ENCODE peak calls at places on chromosomes 4 and X, in four cellular contexts. O is right atrium auricular region, V is tibial artery, Z is pancreas. T is an unnamed sample.

GRCh38 chrX:65035451-65035779 is 59.2 kb upstream of the ZC4H2 start:
- DNase-seq in V (peak), O (no peak), Z (peak), T (no peak)

GRCh38 chrX:72330131-72330530 is 24.4 kb upstream of the CITED1 start:
- DNase-seq in O (no peak), V (no peak), Z (no peak), T (no peak)

GRCh38 chrX:122303761-122304160 is 880.3 kb upstream of the GRIA3 start:
- DNase-seq in O (no peak), V (no peak), Z (no peak), T (no peak)

GRCh38 chr4:110138546-110138945 is 59.9 kb downstream of the ELOVL6 start:
- DNase-seq in Z (no peak), V (no peak), O (no peak), T (no peak)

GRCh38 chrX:27767387-27767786 is 40.4 kb upstream of the MAGEB10 start:
- DNase-seq in O (no peak), V (no peak), Z (no peak), T (no peak)

GRCh38 chr4:154361450-154361849 is 130.1 kb downstream of the DCHS2 start:
- DNase-seq in V (no peak), O (no peak), Z (no peak), T (no peak)

GRCh38 chr4:86835677-86836076 is 13.5 kb downstream of the SLC10A6 start:
- DNase-seq in V (no peak), Z (no peak), O (no peak), T (no peak)

GRCh38 chr4:128525387-128525786 is 237.8 kb upstream of the PGRMC2 start:
- DNase-seq in O (no peak), Z (no peak), V (no peak), T (peak)

GRCh38 chrX:51851507-51852085 is 41.8 kb upstream of the MAGED1 start:
- DNase-seq in V (no peak), O (no peak), Z (no peak), T (no peak)

GRCh38 chr4:6696611-6697010 is 2.9 kb downstream of the S100P start:
- DNase-seq in O (no peak), V (no peak), Z (no peak), T (no peak)

GRCh38 chrX:7514871-7515599 is 327.9 kb upstream of the VCX start:
- DNase-seq in Z (no peak), O (no peak), V (peak), T (no peak)

GRCh38 chr4:86482851-86483490 is 111.1 kb upstream of the PTPN13 start:
- DNase-seq in O (no peak), V (no peak), Z (no peak), T (no peak)

GRCh38 chrX:155048997-155049619 is 21.8 kb downstream of the CMC4 start:
- DNase-seq in Z (peak), V (no peak), O (no peak), T (no peak)

GRCh38 chr4:67475155-67475554 is 70.1 kb downstream of the CENPC start:
- DNase-seq in V (no peak), O (no peak), Z (no peak), T (no peak)

GRCh38 chrX:123959281-123960063 is 2.0 kb upstream of the STAG2 start:
- DNase-seq in Z (peak), V (peak), O (no peak), T (no peak)

GRCh38 chrX:9842541-9842940 is 56.3 kb downstream of the SHROOM2 start:
- DNase-seq in O (no peak), Z (no peak), V (no peak), T (peak)

GRCh38 chr4:37999000-37999745 is 39.0 kb downstream of the PTTG2 start:
- DNase-seq in O (no peak), V (no peak), Z (no peak), T (no peak)

GRCh38 chr4:187478292-187479205 is 517.0 kb upstream of the ZFP42 start:
- DNase-seq in V (peak), Z (no peak), O (no peak), T (no peak)

GRCh38 chrX:78104447-78105176 is 564 bp downstream of the PGK1 start:
- DNase-seq in Z (peak), V (peak), O (peak), T (peak)

GRCh38 chrX:10259716-10260115 is 102.9 kb downstream of the CLCN4 start:
- DNase-seq in O (no peak), Z (no peak), V (no peak), T (no peak)

GRCh38 chrX:6291444-6291843 is 62.8 kb upstream of the NLGN4X start:
- DNase-seq in Z (no peak), V (no peak), O (no peak), T (no peak)

GRCh38 chrX:12360389-12360788 is 222.1 kb downstream of the FRMPD4 start:
- DNase-seq in O (no peak), Z (no peak), V (no peak), T (no peak)

GRCh38 chrX:103398321-103398937 is 22.1 kb downstream of the BEX3 start:
- DNase-seq in O (no peak), V (no peak), Z (no peak), T (no peak)

GRCh38 chr4:48228887-48229462 is 40.7 kb downstream of the TEC start:
- DNase-seq in O (no peak), Z (no peak), V (no peak), T (no peak)

DNA sequence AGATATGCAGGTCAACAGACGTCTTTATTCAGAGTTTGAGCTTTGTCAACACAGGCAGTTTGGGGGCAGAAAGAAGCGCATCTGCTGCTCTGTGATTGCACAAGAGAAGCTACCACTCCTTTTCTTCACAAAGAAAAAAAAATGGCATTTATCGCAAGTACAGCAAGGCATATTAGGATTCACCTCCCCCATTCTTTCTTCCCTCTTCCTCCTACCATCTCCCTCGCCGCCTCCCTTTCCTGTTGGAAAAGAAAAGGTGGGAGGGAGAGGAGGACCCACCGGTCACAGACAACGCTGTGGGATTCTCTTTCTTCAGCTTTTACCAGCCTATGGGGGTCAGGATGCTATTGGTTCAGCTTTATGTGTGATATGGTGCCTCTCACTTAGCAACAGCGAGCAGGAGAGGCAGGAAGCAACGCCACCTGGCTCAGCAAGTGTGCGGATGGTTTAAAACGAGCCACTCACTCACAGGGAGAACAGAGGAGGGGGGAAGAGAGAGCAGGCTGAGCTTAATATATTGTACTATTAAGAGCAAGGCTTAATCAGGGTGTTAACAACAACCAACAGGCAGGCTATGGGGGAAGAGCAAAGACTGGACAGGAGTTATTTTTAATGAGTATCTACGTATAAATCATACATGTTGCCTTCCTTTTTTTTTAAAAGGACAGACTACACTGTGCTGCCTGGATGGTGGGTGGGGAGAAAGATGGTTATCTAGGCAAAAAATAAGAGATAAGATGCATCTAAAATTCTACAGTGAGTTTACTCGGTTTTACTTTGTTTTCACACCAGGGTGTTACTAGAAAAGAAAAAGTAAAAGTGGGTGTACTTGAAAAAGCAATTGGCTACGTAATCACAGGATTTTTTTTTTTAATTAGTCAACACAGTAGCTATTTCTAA is 104.7 kb downstream of the MAML3 start:
- DNase-seq in Z (peak), O (no peak), V (peak), T (peak)
- TF ChIP-seq CTCF in Z (no peak), O (peak), V (no peak), T (no peak)

GRCh38 chr4:148141536-148141935 is 300.7 kb downstream of the NR3C2 start:
- DNase-seq in Z (no peak), O (no peak), V (no peak), T (no peak)
- TF ChIP-seq CTCF in Z (no peak), O (no peak), V (no peak), T (no peak)

GRCh38 chr4:173259310-173259709 is 74.8 kb downstream of the HMGB2 start:
- DNase-seq in Z (no peak), V (no peak), O (no peak), T (no peak)

GRCh38 chr4:173258866-173259265 is 75.3 kb downstream of the HMGB2 start:
- DNase-seq in Z (no peak), V (no peak), O (no peak), T (no peak)

GRCh38 chr4:173256825-173257224 is 77.3 kb downstream of the HMGB2 start:
- DNase-seq in Z (no peak), V (no peak), O (no peak), T (no peak)

GRCh38 chr4:173261052-173261451 is 73.1 kb downstream of the HMGB2 start:
- DNase-seq in V (no peak), Z (no peak), O (no peak), T (no peak)

DNA sequence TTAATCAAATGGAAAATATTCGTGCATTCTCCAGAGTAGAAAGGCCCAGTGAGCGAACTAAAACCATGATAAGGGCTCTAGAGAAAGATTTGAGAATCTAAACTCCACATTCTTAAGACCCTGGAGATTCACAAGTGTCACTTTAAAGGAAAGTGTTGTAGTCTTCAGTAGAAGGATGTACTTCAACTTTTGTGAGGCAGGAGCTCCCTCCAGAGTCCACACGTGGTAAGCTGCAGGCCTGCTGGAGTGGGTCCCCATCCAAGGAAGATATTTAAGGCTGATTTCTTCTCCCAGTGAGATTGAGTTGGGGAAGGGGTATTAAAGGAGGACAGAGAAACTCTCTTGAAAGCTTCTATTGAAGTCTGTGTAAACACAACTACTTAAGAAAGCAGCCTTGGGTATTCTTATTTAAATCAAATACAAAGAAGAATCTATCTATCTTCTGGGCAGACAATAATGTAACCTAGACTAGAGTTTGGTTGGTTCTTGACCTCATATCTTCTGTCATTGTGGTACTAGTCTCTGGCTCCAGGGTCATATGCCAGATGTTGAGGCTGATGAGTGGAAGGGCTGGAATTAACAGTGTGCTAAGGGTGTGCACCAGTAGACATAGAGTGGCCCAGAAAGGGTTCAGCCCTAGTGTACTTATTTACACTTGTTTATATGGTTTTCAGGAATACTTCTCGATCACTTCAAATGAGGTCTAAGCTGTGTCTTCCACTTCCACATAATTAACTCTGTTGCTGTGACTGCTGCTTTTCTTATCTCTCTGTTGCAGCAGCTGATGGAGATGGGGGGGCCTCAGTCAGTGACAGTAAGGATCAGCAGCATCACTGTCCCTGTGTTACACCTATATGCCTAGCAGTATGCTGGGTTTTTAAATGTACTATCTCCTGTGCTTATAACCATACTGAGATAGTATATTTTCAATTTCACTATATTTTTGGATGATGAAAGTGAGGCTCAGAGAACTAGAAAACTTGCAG is 76.1 kb downstream of the HMGB2 start:
- DNase-seq in V (peak), O (no peak), Z (no peak), T (peak)
- TF ChIP-seq CTCF in V (peak), O (peak), Z (peak), T (peak)

DNA sequence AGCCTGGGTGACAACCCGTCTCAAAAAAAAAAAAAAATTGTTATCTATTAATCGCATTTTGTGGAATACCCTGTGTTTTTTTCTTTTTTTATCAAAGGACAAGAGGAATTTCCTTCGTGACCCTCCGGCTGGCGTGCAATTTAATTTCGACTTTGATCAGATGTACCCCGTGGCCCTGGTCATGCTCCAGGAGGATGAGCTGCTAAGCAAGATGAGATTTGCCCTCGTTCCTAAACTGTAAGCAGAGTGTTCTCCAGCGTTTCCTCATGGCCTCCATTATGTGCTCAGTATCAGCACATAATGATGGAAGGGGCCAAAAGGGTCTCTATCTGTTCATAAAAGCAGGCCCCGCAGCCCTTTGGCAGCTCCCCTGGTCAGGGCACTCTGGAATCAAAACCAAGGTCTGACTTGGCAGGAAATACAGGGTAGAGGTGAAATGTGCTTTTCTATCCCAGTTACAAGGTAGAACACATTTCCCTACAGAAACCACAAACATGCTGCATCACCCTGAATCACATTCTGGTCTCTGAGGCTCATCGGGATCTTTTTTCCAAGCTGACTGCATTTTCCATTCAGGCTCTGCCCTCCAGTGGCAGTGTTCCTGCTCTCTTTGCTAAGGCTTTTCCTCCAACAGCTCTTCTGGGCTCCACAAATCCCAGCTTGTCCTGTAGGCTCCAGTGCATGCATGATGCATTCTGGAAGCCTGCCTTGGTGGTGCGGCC is 24.4 kb downstream of the SYAP1 start:
- DNase-seq in O (no peak), Z (no peak), V (no peak), T (no peak)
- TF ChIP-seq CTCF in O (no peak), Z (no peak), V (no peak), T (no peak)

GRCh38 chrX:17062065-17062464 is 115.6 kb downstream of the REPS2 start:
- DNase-seq in O (no peak), Z (no peak), V (no peak), T (no peak)

GRCh38 chrX:17067534-17067933 is 121.1 kb downstream of the REPS2 start:
- DNase-seq in Z (no peak), V (no peak), O (no peak), T (no peak)

DNA sequence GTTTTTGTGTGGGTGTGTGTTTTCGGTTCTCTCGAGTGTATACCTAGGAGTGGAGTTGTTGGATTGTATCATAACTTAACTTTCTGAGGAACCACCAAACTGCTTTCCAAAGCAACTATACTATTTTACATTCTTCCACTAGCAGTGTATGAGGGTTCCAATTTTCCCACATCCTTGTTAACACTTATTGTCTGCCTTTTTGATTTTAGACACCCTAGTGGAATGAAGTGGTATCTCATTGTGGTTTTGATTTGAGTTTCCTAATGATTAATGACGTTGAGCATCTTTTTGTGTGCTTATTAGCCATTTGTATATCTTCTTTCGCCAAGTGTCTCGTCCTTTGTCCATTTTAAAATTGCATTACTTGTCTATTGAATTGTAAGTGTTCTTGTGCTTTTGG is 118.6 kb downstream of the REPS2 start:
- DNase-seq in V (no peak), O (no peak), Z (no peak), T (no peak)
- TF ChIP-seq CTCF in V (no peak), O (no peak), Z (no peak), T (no peak)

DNA sequence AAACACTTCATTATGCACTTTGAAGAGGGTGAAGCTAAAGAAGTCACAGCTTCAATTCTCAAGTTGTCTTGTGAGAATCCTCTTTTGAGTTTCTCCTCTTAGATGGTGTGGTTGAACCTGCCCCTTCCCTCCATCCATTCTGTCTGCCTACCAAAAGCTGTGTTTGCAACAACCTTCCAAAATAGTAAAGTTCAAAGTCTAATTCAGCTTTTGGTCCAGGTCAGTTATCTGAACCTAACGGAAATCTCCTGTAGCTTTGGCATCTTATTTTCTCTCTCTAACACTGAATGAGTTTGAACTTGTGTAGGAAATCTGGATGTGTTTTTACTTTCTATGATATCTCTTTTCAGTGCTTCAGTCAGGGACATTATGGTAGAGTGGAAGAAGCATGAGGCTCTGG is 201.7 kb upstream of the AR start:
- DNase-seq in Z (no peak), V (no peak), O (no peak), T (no peak)
- TF ChIP-seq CTCF in Z (no peak), V (no peak), O (no peak), T (no peak)